ENCODE peak calls at places on chromosomes 13 and 19, in nine cellular contexts. Q is sigmoid colon, B is heart right ventricle, E is thyroid gland, Z is Peyer's patch, Y is tibial nerve, D is fibroblast of pulmonary artery, V is astrocyte, O is glutamatergic neuron. I is an unnamed sample.

GRCh38 chr19:55341191-55342043 is 1.7 kb downstream of the KMT5C start:
- DNase-seq in Q (peak), B (peak), E (peak), Z (peak), Y (peak), D (peak), V (peak), O (peak), I (peak)

GRCh38 chr13:39281539-39282150 is 243.4 kb downstream of the NHLRC3 start:
- DNase-seq in Q (no peak), B (no peak), E (no peak), Z (no peak), Y (no peak), D (peak), V (peak), O (no peak), I (no peak)

GRCh38 chr13:94994506-94994905 is 282.2 kb upstream of the SOX21 start:
- DNase-seq in Q (no peak), B (no peak), E (no peak), Z (no peak), Y (no peak), D (no peak), V (no peak), O (no peak), I (no peak)

GRCh38 chr19:20367811-20368294 is 197.7 kb downstream of the ZNF737 start:
- DNase-seq in Q (no peak), B (no peak), E (peak), Z (no peak), Y (no peak), D (no peak), V (no peak), O (peak), I (no peak)

GRCh38 chr19:17394891-17395415 is 957 bp upstream of the CCDC194 start:
- DNase-seq in Q (no peak), B (peak), E (peak), Z (peak), Y (peak), D (peak), V (peak), O (peak), I (peak)

GRCh38 chr13:100039740-100040139 is 49.2 kb upstream of the PCCA start:
- DNase-seq in Q (no peak), B (no peak), E (no peak), Z (no peak), Y (no peak), D (no peak), V (peak), O (no peak), I (peak)

GRCh38 chr13:87923713-87924112 is 252.5 kb downstream of the SLITRK5 start:
- DNase-seq in Q (no peak), B (no peak), E (no peak), Z (no peak), Y (no peak), D (no peak), V (no peak), O (no peak), I (no peak)

GRCh38 chr13:90238433-90238832 is 1109.1 kb upstream of the MIR17HG start:
- DNase-seq in Q (no peak), B (no peak), E (no peak), Z (no peak), Y (no peak), D (peak), V (peak), O (no peak), I (peak)

GRCh38 chr19:35042056-35042730 is 672 bp downstream of the HPN start:
- DNase-seq in Q (no peak), B (no peak), E (no peak), Z (no peak), Y (no peak), D (no peak), V (no peak), O (no peak), I (no peak)

GRCh38 chr13:50348402-50348801 is 333.2 kb downstream of the KCNRG start:
- DNase-seq in Q (no peak), B (no peak), E (no peak), Z (no peak), Y (no peak), D (no peak), V (no peak), O (no peak), I (no peak)

GRCh38 chr19:44839272-44839671 is 6.8 kb upstream of the NECTIN2 start:
- DNase-seq in Q (no peak), B (no peak), E (no peak), Z (no peak), Y (no peak), D (no peak), V (no peak), O (no peak), I (no peak)

GRCh38 chr13:46206138-46206537 is 5.6 kb upstream of the LRRC63 start:
- DNase-seq in Q (no peak), B (no peak), E (no peak), Z (no peak), Y (no peak), D (no peak), V (no peak), O (no peak), I (no peak)

GRCh38 chr13:113855931-113856715 is 7.8 kb downstream of the GAS6 start:
- DNase-seq in Q (no peak), B (no peak), E (no peak), Z (no peak), Y (no peak), D (no peak), V (no peak), O (no peak), I (no peak)

GRCh38 chr13:91534996-91535395 is 136.6 kb downstream of the GPC5 start:
- DNase-seq in Q (no peak), B (no peak), E (no peak), Z (no peak), Y (no peak), D (no peak), V (no peak), O (no peak), I (no peak)

GRCh38 chr19:4592445-4592844 is 33.0 kb upstream of the SEMA6B start:
- DNase-seq in Q (no peak), B (no peak), E (no peak), Z (no peak), Y (no peak), D (no peak), V (no peak), O (no peak), I (no peak)

GRCh38 chr19:17762505-17763229 is 11.4 kb downstream of the FCHO1 start:
- DNase-seq in Q (no peak), B (no peak), E (no peak), Z (no peak), Y (no peak), D (peak), V (peak), O (peak), I (peak)

GRCh38 chr13:110965038-110965754 is 50.3 kb upstream of the ANKRD10 start:
- DNase-seq in Q (no peak), B (no peak), E (no peak), Z (no peak), Y (no peak), D (peak), V (peak), O (no peak), I (peak)

GRCh38 chr13:69565334-69565733 is 542.3 kb upstream of the ATXN8OS start:
- DNase-seq in Q (no peak), B (no peak), E (no peak), Z (no peak), Y (no peak), D (no peak), V (peak), O (peak), I (peak)

GRCh38 chr19:39524495-39524894 is 8.2 kb downstream of the EID2B start:
- DNase-seq in Q (peak), B (no peak), E (no peak), Z (no peak), Y (no peak), D (no peak), V (no peak), O (peak), I (no peak)

GRCh38 chr19:6005321-6006069 is 27.6 kb upstream of the RANBP3 start:
- DNase-seq in Q (no peak), B (no peak), E (no peak), Z (no peak), Y (no peak), D (no peak), V (no peak), O (no peak), I (no peak)

GRCh38 chr13:44921931-44922758 is 67.1 kb downstream of the NUFIP1 start:
- DNase-seq in Q (peak), B (no peak), E (peak), Z (no peak), Y (peak), D (peak), V (peak), O (no peak), I (peak)

GRCh38 chr19:21322528-21322927 is 6.7 kb downstream of the ZNF708 start:
- DNase-seq in Q (no peak), B (peak), E (peak), Z (no peak), Y (peak), D (peak), V (peak), O (no peak), I (no peak)

GRCh38 chr13:31050486-31051400 is 111.0 kb downstream of the HSPH1 start:
- DNase-seq in Q (no peak), B (no peak), E (no peak), Z (no peak), Y (no peak), D (no peak), V (no peak), O (no peak), I (peak)

GRCh38 chr13:50634339-50634738 is 209.2 kb downstream of the DLEU7 start:
- DNase-seq in Q (no peak), B (no peak), E (no peak), Z (no peak), Y (no peak), D (no peak), V (no peak), O (no peak), I (no peak)

GRCh38 chr19:4007836-4008539 is 452 bp downstream of the PIAS4 start:
- DNase-seq in Q (no peak), B (no peak), E (peak), Z (peak), Y (peak), D (no peak), V (no peak), O (peak), I (peak)

GRCh38 chr13:113654591-113655357 is 3.2 kb downstream of the ATP4B start:
- DNase-seq in Q (peak), B (no peak), E (no peak), Z (no peak), Y (no peak), D (no peak), V (no peak), O (peak), I (no peak)

GRCh38 chr13:106348032-106348431 is 187.4 kb downstream of the EFNB2 start:
- DNase-seq in Q (no peak), B (no peak), E (no peak), Z (no peak), Y (no peak), D (peak), V (peak), O (no peak), I (peak)

GRCh38 chr13:98544105-98544710 is 32.7 kb downstream of the STK24 start:
- DNase-seq in Q (no peak), B (no peak), E (no peak), Z (no peak), Y (no peak), D (no peak), V (no peak), O (no peak), I (peak)

GRCh38 chr13:49494645-49495044 is 1.1 kb upstream of the PHF11 start:
- DNase-seq in Q (no peak), B (no peak), E (no peak), Z (no peak), Y (no peak), D (no peak), V (no peak), O (no peak), I (no peak)

GRCh38 chr19:13056052-13056660 is 46.5 kb downstream of the LYL1 start:
- DNase-seq in Q (peak), B (peak), E (peak), Z (no peak), Y (peak), D (peak), V (peak), O (no peak), I (peak)

GRCh38 chr13:48302920-48303330 is 626 bp upstream of the RB1 start:
- DNase-seq in Q (no peak), B (no peak), E (no peak), Z (no peak), Y (peak), D (no peak), V (no peak), O (no peak), I (peak)

GRCh38 chr19:33301011-33301899 is 1.1 kb downstream of the CEBPA start:
- DNase-seq in Q (peak), B (no peak), E (peak), Z (no peak), Y (no peak), D (no peak), V (no peak), O (peak), I (no peak)

GRCh38 chr19:51417107-51417806 is at the start of gene SIGLEC10:
- DNase-seq in Q (no peak), B (peak), E (no peak), Z (peak), Y (no peak), D (no peak), V (no peak), O (no peak), I (peak)

GRCh38 chr19:42028304-42029216 is 34.5 kb upstream of the ATP1A3 start:
- DNase-seq in Q (no peak), B (no peak), E (no peak), Z (no peak), Y (no peak), D (no peak), V (no peak), O (peak), I (no peak)

DNA sequence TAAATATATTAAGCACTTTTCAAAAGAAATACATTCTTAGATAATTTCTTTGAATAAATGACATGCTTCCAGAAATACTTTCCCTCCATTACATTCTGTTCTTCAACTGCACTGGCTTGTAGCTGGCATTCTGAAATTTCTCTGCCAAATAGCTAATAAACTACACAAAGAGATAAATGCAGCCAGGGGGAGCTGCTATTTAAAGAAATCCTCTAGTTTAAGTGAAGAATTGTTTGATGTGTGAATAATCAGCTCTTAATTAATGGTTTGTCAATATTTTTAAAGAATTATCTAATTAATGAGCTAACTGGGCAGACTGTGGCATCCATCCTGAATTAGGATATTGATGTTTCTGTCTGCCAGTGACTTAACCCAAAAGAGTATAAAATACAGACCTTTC is 30.7 kb downstream of the SLC7A1 start:
- DNase-seq in Q (no peak), B (no peak), E (no peak), Z (no peak), Y (no peak), D (no peak), V (no peak), O (no peak), I (no peak)
- TF ChIP-seq CTCF in Q (no peak), B (no peak), E (no peak), Z (no peak), Y (no peak), D (no peak), V (no peak), O (no peak), I (peak)

GRCh38 chr13:79972066-79972569 is 368.8 kb downstream of the SPRY2 start:
- DNase-seq in Q (no peak), B (no peak), E (no peak), Z (no peak), Y (no peak), D (no peak), V (no peak), O (no peak), I (no peak)

DNA sequence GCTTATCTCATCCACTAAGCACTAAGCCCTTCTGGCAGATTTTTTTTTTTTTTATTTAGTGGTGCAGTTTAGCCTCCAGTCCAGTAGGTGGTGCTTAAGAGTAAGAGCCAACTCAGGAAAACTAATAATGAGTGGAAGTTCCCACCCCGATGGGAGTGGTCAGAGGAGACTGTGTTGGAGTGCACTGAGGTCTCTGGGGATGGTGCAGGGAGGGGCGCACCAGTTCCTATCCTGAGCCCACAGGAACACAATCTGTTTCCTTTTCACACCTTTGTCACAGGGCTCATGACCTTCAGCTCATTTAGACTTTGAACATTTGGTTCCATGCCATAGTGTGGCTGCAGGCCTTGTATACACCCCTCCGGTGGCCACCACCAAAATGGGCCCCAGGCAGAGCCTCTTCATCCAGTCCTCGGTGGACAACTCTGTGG is 367.4 kb downstream of the SPRY2 start:
- DNase-seq in Q (no peak), B (peak), E (peak), Z (no peak), Y (no peak), D (no peak), V (no peak), O (no peak), I (peak)
- TF ChIP-seq CTCF in Q (peak), B (peak), E (no peak), Z (peak), Y (peak), D (peak), V (peak), O (peak), I (peak)

DNA sequence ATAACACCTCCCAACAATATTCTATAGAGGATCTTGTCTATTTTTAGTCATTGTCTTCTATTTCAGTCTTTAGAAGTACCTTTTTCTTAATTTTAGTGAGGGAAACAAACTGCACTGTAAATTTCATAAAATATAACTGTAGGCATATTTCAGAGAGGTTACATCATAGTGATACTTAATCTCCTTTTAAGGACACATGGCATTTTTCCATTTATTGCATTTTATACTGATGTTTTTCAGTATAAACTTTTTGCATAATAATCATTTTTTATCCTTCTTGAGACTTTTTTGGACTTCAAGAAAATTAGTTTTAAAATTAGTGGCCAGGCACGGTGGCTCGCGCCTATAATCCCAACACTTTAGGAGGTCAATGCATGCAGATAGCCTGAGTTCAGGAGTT is 6.6 kb downstream of the ZNF700 start:
- DNase-seq in Q (no peak), B (no peak), E (no peak), Z (no peak), Y (no peak), D (no peak), V (no peak), O (no peak), I (no peak)
- TF ChIP-seq CTCF in Q (no peak), B (no peak), E (no peak), Z (no peak), Y (no peak), D (no peak), V (no peak), O (no peak), I (no peak)

DNA sequence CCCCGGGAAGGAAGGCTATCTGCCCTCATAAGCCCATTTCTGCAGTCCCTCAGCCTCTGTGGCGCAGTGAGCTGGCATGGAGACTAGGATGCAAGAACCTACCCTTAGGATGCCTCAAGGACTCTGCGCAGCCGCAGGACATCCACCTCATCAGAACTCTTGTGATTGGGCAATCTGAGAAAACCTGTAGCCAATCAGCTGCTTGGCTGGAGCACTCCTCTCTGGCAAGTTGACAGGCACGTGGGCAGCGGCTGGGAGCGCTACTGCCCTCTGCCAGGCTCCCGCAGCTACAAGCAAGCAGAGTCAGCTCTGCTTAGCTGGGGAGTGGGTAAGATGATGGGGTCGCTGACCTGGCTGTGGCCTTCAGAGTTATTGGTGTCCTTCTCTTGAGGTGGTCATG is 1.5 kb upstream of the ECSIT start:
- DNase-seq in Q (peak), B (peak), E (peak), Z (peak), Y (peak), D (peak), V (peak), O (peak), I (peak)
- TF ChIP-seq CTCF in Q (peak), B (no peak), E (no peak), Z (peak), Y (no peak), D (peak), V (no peak), O (no peak), I (peak)